ENCODE peak calls at places on chromosomes 1 and 21, in seven cellular contexts. One of them, this sample, is unnamed.
A peak's percentile ranks its signal among the peaks of the same experiment; 100 is the strongest.

GRCh38 chr1:231050395-231050794 is 10.3 kb upstream of the FAM89A start:
- DNase-seq in astrocyte: no peak
- DNase-seq in pancreas: no peak
- DNase-seq in AG04450: no peak
- DNase-seq in fibroblast of lung: no peak
- DNase-seq in Panc1: no peak
- DNase-seq in right cardiac atrium: no peak
- DNase-seq in this sample: no peak

GRCh38 chr1:53583021-53583902 is 124.1 kb downstream of the DMRTB1 start:
- DNase-seq in astrocyte: no peak
- DNase-seq in pancreas: no peak
- DNase-seq in AG04450: no peak
- DNase-seq in fibroblast of lung: peak; percentile 47
- DNase-seq in Panc1: no peak
- DNase-seq in right cardiac atrium: peak; percentile 16
- DNase-seq in this sample: no peak

GRCh38 chr1:47227370-47228232 is 4.4 kb downstream of the TAL1 start:
- DNase-seq in astrocyte: no peak
- DNase-seq in pancreas: no peak
- DNase-seq in AG04450: no peak
- DNase-seq in fibroblast of lung: no peak
- DNase-seq in Panc1: no peak
- DNase-seq in right cardiac atrium: no peak
- DNase-seq in this sample: no peak

GRCh38 chr1:42035205-42035829 is 116.6 kb upstream of the HIVEP3 start:
- DNase-seq in astrocyte: peak; percentile 37
- DNase-seq in pancreas: peak; percentile 66
- DNase-seq in AG04450: no peak
- DNase-seq in fibroblast of lung: peak; percentile 47
- DNase-seq in Panc1: no peak
- DNase-seq in right cardiac atrium: peak; percentile 87
- DNase-seq in this sample: peak; percentile 82

GRCh38 chr1:208166340-208167138 is 77.6 kb downstream of the PLXNA2 start:
- DNase-seq in astrocyte: no peak
- DNase-seq in pancreas: no peak
- DNase-seq in AG04450: no peak
- DNase-seq in fibroblast of lung: no peak
- DNase-seq in Panc1: no peak
- DNase-seq in right cardiac atrium: no peak
- DNase-seq in this sample: no peak

GRCh38 chr1:243713470-243714186 is 136.4 kb downstream of the AKT3 start:
- DNase-seq in astrocyte: peak; percentile 68
- DNase-seq in pancreas: no peak
- DNase-seq in AG04450: no peak
- DNase-seq in fibroblast of lung: peak; percentile 78
- DNase-seq in Panc1: no peak
- DNase-seq in right cardiac atrium: no peak
- DNase-seq in this sample: peak; percentile 52

GRCh38 chr1:59985901-59986735 is 59.5 kb upstream of the CYP2J2 start:
- DNase-seq in astrocyte: peak; percentile 51
- DNase-seq in pancreas: no peak
- DNase-seq in AG04450: no peak
- DNase-seq in fibroblast of lung: no peak
- DNase-seq in Panc1: no peak
- DNase-seq in right cardiac atrium: peak; percentile 52
- DNase-seq in this sample: peak; percentile 34

GRCh38 chr1:100631015-100631521 is 88.5 kb upstream of the VCAM1 start:
- DNase-seq in astrocyte: peak; percentile 99
- DNase-seq in pancreas: no peak
- DNase-seq in AG04450: peak; percentile 51
- DNase-seq in fibroblast of lung: peak; percentile 60
- DNase-seq in Panc1: no peak
- DNase-seq in right cardiac atrium: no peak
- DNase-seq in this sample: no peak

GRCh38 chr1:174953657-174954435 is 45.9 kb upstream of the CACYBP start:
- DNase-seq in astrocyte: no peak
- DNase-seq in pancreas: no peak
- DNase-seq in AG04450: no peak
- DNase-seq in fibroblast of lung: no peak
- DNase-seq in Panc1: no peak
- DNase-seq in right cardiac atrium: no peak
- DNase-seq in this sample: no peak

GRCh38 chr21:17859661-17860060 is 40.5 kb upstream of the C21orf91 start:
- DNase-seq in astrocyte: no peak
- DNase-seq in pancreas: no peak
- DNase-seq in AG04450: no peak
- DNase-seq in fibroblast of lung: no peak
- DNase-seq in Panc1: no peak
- DNase-seq in right cardiac atrium: no peak
- DNase-seq in this sample: no peak

GRCh38 chr21:17854771-17855170 is 35.6 kb upstream of the C21orf91 start:
- DNase-seq in astrocyte: peak; percentile 1
- DNase-seq in pancreas: no peak
- DNase-seq in AG04450: no peak
- DNase-seq in fibroblast of lung: no peak
- DNase-seq in Panc1: no peak
- DNase-seq in right cardiac atrium: no peak
- DNase-seq in this sample: no peak

GRCh38 chr21:17853393-17854275 is 34.5 kb upstream of the C21orf91 start:
- DNase-seq in astrocyte: no peak
- DNase-seq in pancreas: no peak
- DNase-seq in AG04450: no peak
- DNase-seq in fibroblast of lung: no peak
- DNase-seq in Panc1: no peak
- DNase-seq in right cardiac atrium: no peak
- DNase-seq in this sample: no peak

DNA sequence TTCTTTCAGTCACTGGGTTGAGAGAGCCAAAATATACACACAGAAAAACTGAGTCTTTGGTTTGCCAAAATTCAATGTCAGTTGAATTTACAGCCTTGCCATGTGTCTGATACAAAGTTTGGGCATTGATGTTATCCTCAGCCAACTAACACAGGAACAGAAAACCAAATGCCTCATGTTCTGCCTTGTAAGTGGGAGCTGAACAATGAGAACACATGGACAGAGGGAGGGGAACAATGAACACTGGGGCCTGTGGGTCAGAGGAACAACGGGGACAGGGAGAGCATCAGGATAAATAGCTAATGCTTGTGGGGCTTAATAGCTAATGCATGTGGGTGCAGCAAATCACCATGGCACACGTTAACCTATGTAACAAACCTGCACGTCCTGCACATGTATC is 39.6 kb upstream of the C21orf91 start:
- DNase-seq in astrocyte: no peak
- DNase-seq in pancreas: no peak
- DNase-seq in AG04450: no peak
- DNase-seq in fibroblast of lung: no peak
- DNase-seq in Panc1: no peak
- DNase-seq in right cardiac atrium: no peak
- DNase-seq in this sample: peak; percentile 61
- H3K27ac ChIP-seq in astrocyte: no peak overlapping the region
- H3K27ac ChIP-seq in pancreas: no peak overlapping the region
- H3K27ac ChIP-seq in AG04450: no peak overlapping the region
- H3K27ac ChIP-seq in fibroblast of lung: no peak overlapping the region
- H3K27ac ChIP-seq in Panc1: no peak overlapping the region
- H3K27ac ChIP-seq in right cardiac atrium: no peak overlapping the region
- H3K27ac ChIP-seq in this sample: peak overlapping the region; percentile 97

DNA sequence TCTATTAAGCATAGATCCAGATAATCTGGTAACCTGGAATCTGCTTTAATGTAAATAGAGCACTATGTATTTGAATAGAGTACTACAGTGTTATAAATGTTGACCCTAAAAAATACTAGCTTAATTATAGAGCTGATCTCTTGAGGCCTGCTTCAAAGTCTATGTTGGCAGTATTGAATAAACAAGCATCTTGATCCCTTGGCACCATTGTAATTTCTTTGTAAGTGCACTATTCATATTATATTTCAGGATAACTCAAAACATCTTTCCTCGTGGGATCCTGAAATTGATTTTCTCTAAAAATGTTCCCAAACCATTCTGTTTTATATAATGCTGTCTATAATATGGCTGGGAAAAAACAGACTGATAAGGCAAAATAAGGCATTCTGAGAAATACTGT is 10.8 kb downstream of the CTTNBP2NL start:
- DNase-seq in astrocyte: no peak
- DNase-seq in pancreas: no peak
- DNase-seq in AG04450: no peak
- DNase-seq in fibroblast of lung: no peak
- DNase-seq in Panc1: no peak
- DNase-seq in right cardiac atrium: no peak
- DNase-seq in this sample: no peak
- H3K27ac ChIP-seq in astrocyte: no peak overlapping the region
- H3K27ac ChIP-seq in pancreas: no peak overlapping the region
- H3K27ac ChIP-seq in AG04450: no peak overlapping the region
- H3K27ac ChIP-seq in fibroblast of lung: no peak overlapping the region
- H3K27ac ChIP-seq in Panc1: no peak overlapping the region
- H3K27ac ChIP-seq in right cardiac atrium: no peak overlapping the region
- H3K27ac ChIP-seq in this sample: no peak overlapping the region

DNA sequence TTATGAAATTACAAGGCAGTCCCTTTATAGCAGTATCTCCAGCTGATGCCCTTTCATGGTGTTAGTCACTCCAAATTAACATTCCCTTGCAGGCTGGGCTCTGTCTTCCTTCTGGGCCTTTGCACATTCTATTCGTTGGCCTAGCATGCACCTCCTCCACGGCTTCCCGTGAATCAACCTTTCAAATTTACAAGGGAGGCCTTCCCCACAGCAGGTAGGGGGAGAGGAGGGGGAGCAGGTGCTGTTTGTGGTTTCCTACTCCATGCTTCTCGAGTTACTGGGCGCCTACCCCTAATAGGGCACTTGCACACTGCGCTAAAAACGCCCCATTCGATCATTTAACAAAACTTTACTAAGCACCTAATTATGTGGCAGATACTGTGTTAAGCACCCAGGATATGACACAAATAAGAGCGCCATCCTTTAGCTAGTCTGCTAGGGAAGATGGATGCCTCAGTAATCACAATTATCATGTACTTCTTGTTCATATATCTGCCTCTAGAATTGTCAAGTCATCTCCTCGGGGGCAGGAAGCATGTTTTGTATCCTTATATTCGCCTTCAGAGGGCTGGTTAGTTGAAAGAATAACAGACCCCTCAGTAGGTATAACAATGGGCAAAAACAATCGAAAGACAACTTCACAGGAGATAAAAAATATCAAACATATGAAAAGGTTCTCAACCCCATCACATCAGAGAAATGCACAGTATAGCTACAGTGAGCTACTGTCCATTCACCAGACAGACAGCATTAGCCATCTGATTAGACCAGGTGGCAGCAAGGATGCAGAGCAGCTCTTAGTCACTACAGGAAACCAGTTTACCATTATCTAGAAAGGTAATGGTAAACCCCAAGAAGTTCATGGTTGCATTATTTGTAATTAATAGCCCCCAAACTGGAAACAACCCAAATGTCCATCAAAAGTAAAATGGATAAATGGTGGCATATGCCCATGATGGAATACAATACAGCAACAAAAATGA is 1.7 kb upstream of the ADAR start:
- DNase-seq in astrocyte: no peak
- DNase-seq in pancreas: no peak
- DNase-seq in AG04450: no peak
- DNase-seq in fibroblast of lung: no peak
- DNase-seq in Panc1: no peak
- DNase-seq in right cardiac atrium: no peak
- DNase-seq in this sample: no peak
- H3K27ac ChIP-seq in astrocyte: peak overlapping the region; percentile 98
- H3K27ac ChIP-seq in pancreas: no peak overlapping the region
- H3K27ac ChIP-seq in AG04450: peak overlapping the region; percentile 90
- H3K27ac ChIP-seq in fibroblast of lung: peak overlapping the region; percentile 96
- H3K27ac ChIP-seq in Panc1: peak overlapping the region; percentile 96
- H3K27ac ChIP-seq in right cardiac atrium: no peak overlapping the region
- H3K27ac ChIP-seq in this sample: peak overlapping the region; percentile 90

GRCh38 chr21:37220981-37221664 is 46.0 kb downstream of the VPS26C start:
- DNase-seq in astrocyte: peak; percentile 70
- DNase-seq in pancreas: peak; percentile 89
- DNase-seq in AG04450: peak; percentile 71
- DNase-seq in fibroblast of lung: peak; percentile 92
- DNase-seq in Panc1: peak; percentile 56
- DNase-seq in right cardiac atrium: peak; percentile 98
- DNase-seq in this sample: peak; percentile 94

GRCh38 chr21:37223804-37224345 is 43.3 kb downstream of the VPS26C start:
- DNase-seq in astrocyte: no peak
- DNase-seq in pancreas: no peak
- DNase-seq in AG04450: no peak
- DNase-seq in fibroblast of lung: no peak
- DNase-seq in Panc1: no peak
- DNase-seq in right cardiac atrium: no peak
- DNase-seq in this sample: no peak

GRCh38 chr21:37224861-37225260 is 42.3 kb downstream of the VPS26C start:
- DNase-seq in astrocyte: no peak
- DNase-seq in pancreas: no peak
- DNase-seq in AG04450: no peak
- DNase-seq in fibroblast of lung: no peak
- DNase-seq in Panc1: no peak
- DNase-seq in right cardiac atrium: no peak
- DNase-seq in this sample: no peak

GRCh38 chr21:37219766-37220432 is 47.2 kb downstream of the VPS26C start:
- DNase-seq in astrocyte: peak; percentile 9
- DNase-seq in pancreas: no peak
- DNase-seq in AG04450: no peak
- DNase-seq in fibroblast of lung: no peak
- DNase-seq in Panc1: no peak
- DNase-seq in right cardiac atrium: peak; percentile 31
- DNase-seq in this sample: no peak

DNA sequence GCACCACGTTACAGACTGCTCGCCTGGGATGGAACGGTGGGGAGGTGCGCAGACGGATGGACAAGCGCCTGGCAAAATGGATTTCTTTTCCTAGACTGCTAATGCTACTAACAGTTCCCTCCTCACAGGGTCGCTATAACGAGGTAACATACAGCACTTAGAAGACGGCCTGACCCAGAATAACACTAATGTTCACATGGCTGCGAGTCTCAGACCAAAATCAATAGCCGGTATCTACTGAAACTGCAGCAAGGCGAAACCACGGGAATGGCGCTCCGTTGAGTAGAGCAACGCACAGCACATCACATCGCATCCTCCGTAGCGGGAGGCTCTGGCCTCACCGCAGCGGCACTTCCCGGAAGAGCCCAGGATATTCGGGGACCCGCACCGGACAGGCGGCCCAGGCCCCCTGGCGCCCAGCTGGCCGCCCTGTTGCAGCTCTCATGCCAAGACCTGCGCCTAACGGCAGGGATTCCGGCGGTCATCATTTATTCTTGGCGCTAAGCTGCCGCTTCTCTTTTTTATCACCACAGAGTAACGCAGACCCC is 46.6 kb downstream of the VPS26C start:
- DNase-seq in astrocyte: peak; percentile 40
- DNase-seq in pancreas: peak; percentile 19
- DNase-seq in AG04450: no peak
- DNase-seq in fibroblast of lung: peak; percentile 64
- DNase-seq in Panc1: peak; percentile 13
- DNase-seq in right cardiac atrium: no peak
- DNase-seq in this sample: peak; percentile 52
- H3K27ac ChIP-seq in astrocyte: peak overlapping the region; percentile 17
- H3K27ac ChIP-seq in pancreas: peak overlapping the region; percentile 63
- H3K27ac ChIP-seq in AG04450: peak overlapping the region; percentile 68
- H3K27ac ChIP-seq in fibroblast of lung: peak overlapping the region; percentile 82
- H3K27ac ChIP-seq in Panc1: peak overlapping the region; percentile 93
- H3K27ac ChIP-seq in right cardiac atrium: peak overlapping the region; percentile 48
- H3K27ac ChIP-seq in this sample: peak overlapping the region; percentile 77

GRCh38 chr1:28163496-28164120 is 12.9 kb downstream of the PTAFR start:
- DNase-seq in astrocyte: peak; percentile 36
- DNase-seq in pancreas: no peak
- DNase-seq in AG04450: no peak
- DNase-seq in fibroblast of lung: peak; percentile 32
- DNase-seq in Panc1: no peak
- DNase-seq in right cardiac atrium: peak; percentile 45
- DNase-seq in this sample: peak; percentile 70
- H3K27ac ChIP-seq in astrocyte: no peak overlapping the region
- H3K27ac ChIP-seq in pancreas: no peak overlapping the region
- H3K27ac ChIP-seq in AG04450: no peak overlapping the region
- H3K27ac ChIP-seq in fibroblast of lung: no peak overlapping the region
- H3K27ac ChIP-seq in Panc1: no peak overlapping the region
- H3K27ac ChIP-seq in right cardiac atrium: no peak overlapping the region
- H3K27ac ChIP-seq in this sample: peak overlapping the region; percentile 90